ENCODE peak calls at places on chromosomes 11 and 22, in nine cellular contexts. I is SJSA1; B is activated effector memory CD4-positive, alpha-beta T cell treated with Interleukin-2 at 50 U/mL for 16 hours; M is astrocyte of the hippocampus; T is aorta; W is Caki2; K is HTR-8/SVneo; J is stimulated activated naive CD4-positive, alpha-beta T cell; A is NCI-H146. P is an unnamed sample.

GRCh38 chr11:125414121-125414520 is 81.9 kb downstream of the FEZ1 start:
- DNase-seq in I (no peak), B (no peak), M (no peak), T (peak), W (no peak), K (no peak), J (no peak), A (no peak), P (no peak)

GRCh38 chr11:117691206-117691490 is 105.9 kb downstream of the DSCAML1 start:
- DNase-seq in I (no peak), B (no peak), M (no peak), T (no peak), W (no peak), K (no peak), J (no peak), A (peak), P (no peak)

GRCh38 chr11:69283446-69283845 is 10.5 kb upstream of the MYEOV start:
- DNase-seq in I (no peak), B (no peak), M (no peak), T (no peak), W (no peak), K (no peak), J (no peak), A (no peak), P (no peak)

GRCh38 chr11:70168405-70168754 is 34.7 kb upstream of the FADD start:
- DNase-seq in I (no peak), B (no peak), M (no peak), T (no peak), W (no peak), K (no peak), J (no peak), A (no peak), P (no peak)

GRCh38 chr22:42202669-42203068 is 67.8 kb downstream of the TCF20 start:
- DNase-seq in I (no peak), B (peak), M (peak), T (no peak), W (no peak), K (no peak), J (no peak), A (no peak), P (no peak)

GRCh38 chr11:3954448-3955298 is 99.2 kb downstream of the STIM1 start:
- DNase-seq in I (no peak), B (no peak), M (no peak), T (no peak), W (no peak), K (no peak), J (no peak), A (no peak), P (no peak)

GRCh38 chr22:49351761-49352221 is 475.9 kb downstream of the BRD1 start:
- DNase-seq in I (no peak), B (no peak), M (no peak), T (no peak), W (no peak), K (no peak), J (no peak), A (no peak), P (no peak)

GRCh38 chr22:33620085-33620484 is 300.2 kb downstream of the LARGE1 start:
- DNase-seq in I (no peak), B (no peak), M (no peak), T (no peak), W (no peak), K (no peak), J (no peak), A (no peak), P (no peak)

GRCh38 chr11:113796663-113797259 is 17.2 kb downstream of the CLDN25 start:
- DNase-seq in I (peak), B (no peak), M (peak), T (no peak), W (peak), K (peak), J (peak), A (peak), P (no peak)

GRCh38 chr11:108340958-108341357 is 118.1 kb downstream of the ATM start:
- DNase-seq in I (no peak), B (no peak), M (no peak), T (no peak), W (peak), K (no peak), J (no peak), A (peak), P (no peak)

GRCh38 chr11:101792814-101793213 is 122.0 kb upstream of the CEP126 start:
- DNase-seq in I (no peak), B (no peak), M (no peak), T (no peak), W (no peak), K (no peak), J (no peak), A (no peak), P (no peak)

GRCh38 chr11:120023551-120023950 is 114.4 kb downstream of the TRIM29 start:
- DNase-seq in I (no peak), B (no peak), M (no peak), T (no peak), W (no peak), K (no peak), J (no peak), A (no peak), P (no peak)

GRCh38 chr11:62552931-62553838 is 6.6 kb upstream of the AHNAK start:
- DNase-seq in I (peak), B (peak), M (peak), T (peak), W (peak), K (no peak), J (peak), A (no peak), P (no peak)

GRCh38 chr11:11512929-11513328 is 108.9 kb downstream of the GALNT18 start:
- DNase-seq in I (no peak), B (no peak), M (no peak), T (no peak), W (no peak), K (no peak), J (no peak), A (no peak), P (no peak)

GRCh38 chr11:119016216-119017009 is 1.7 kb downstream of the RPS25 start:
- DNase-seq in I (no peak), B (no peak), M (no peak), T (no peak), W (no peak), K (no peak), J (no peak), A (no peak), P (no peak)

GRCh38 chr22:37148742-37149665 is 712 bp downstream of the IL2RB start:
- DNase-seq in I (no peak), B (no peak), M (no peak), T (no peak), W (no peak), K (no peak), J (no peak), A (no peak), P (no peak)

GRCh38 chr11:113773092-113773415 is 438 bp downstream of the ZW10 start:
- DNase-seq in I (no peak), B (no peak), M (peak), T (no peak), W (no peak), K (peak), J (no peak), A (peak), P (no peak)

GRCh38 chr11:119369035-119369925 is 12.2 kb downstream of the USP2 start:
- DNase-seq in I (no peak), B (no peak), M (no peak), T (peak), W (no peak), K (no peak), J (no peak), A (no peak), P (no peak)

GRCh38 chr11:61784506-61784805 is 7.9 kb downstream of the TMEM258 start:
- DNase-seq in I (no peak), B (no peak), M (no peak), T (no peak), W (no peak), K (no peak), J (no peak), A (no peak), P (no peak)

GRCh38 chr11:114604179-114604813 is 8.7 kb upstream of the NXPE4 start:
- DNase-seq in I (no peak), B (no peak), M (no peak), T (no peak), W (no peak), K (no peak), J (no peak), A (no peak), P (no peak)

GRCh38 chr11:128210148-128210940 is 377.0 kb downstream of the ETS1 start:
- DNase-seq in I (peak), B (no peak), M (peak), T (no peak), W (peak), K (peak), J (no peak), A (no peak), P (no peak)

GRCh38 chr11:9601041-9601875 is 27.8 kb downstream of the WEE1 start:
- DNase-seq in I (no peak), B (peak), M (no peak), T (no peak), W (no peak), K (no peak), J (peak), A (no peak), P (no peak)

GRCh38 chr11:13277719-13278619 is at the start of gene BMAL1:
- DNase-seq in I (peak), B (peak), M (peak), T (peak), W (peak), K (peak), J (peak), A (peak), P (no peak)

GRCh38 chr11:69409812-69410645 is 71.4 kb upstream of the LINC01488 start:
- DNase-seq in I (no peak), B (no peak), M (no peak), T (peak), W (no peak), K (no peak), J (peak), A (no peak), P (no peak)

GRCh38 chr11:127390465-127390864 is 389.9 kb upstream of the KIRREL3 start:
- DNase-seq in I (no peak), B (no peak), M (no peak), T (no peak), W (no peak), K (no peak), J (no peak), A (no peak), P (no peak)

P was measured in occipital lobe.